ENCODE peak calls at places on chromosomes 5 and 9, in six cellular contexts. U, C, W, G, D and Y are unnamed samples.

GRCh38 chr5:150553402-150553801 is 45.5 kb downstream of the NDST1 start:
- DNase-seq in U (no peak), C (no peak), W (no peak), G (no peak), D (no peak), Y (no peak)

GRCh38 chr5:131373265-131373664 is 109.4 kb downstream of the CDC42SE2 start:
- DNase-seq in U (no peak), C (no peak), W (no peak), G (no peak), D (no peak), Y (no peak)

GRCh38 chr5:151550146-151550545 is 41.0 kb downstream of the FAT2 start:
- DNase-seq in U (no peak), C (no peak), W (no peak), G (no peak), D (no peak), Y (peak)

GRCh38 chr9:116027511-116027910 is 126.1 kb upstream of the PAPPA start:
- DNase-seq in U (no peak), C (no peak), W (no peak), G (no peak), D (no peak), Y (no peak)

GRCh38 chr5:124612023-124612422 is 134.4 kb downstream of the ZNF608 start:
- DNase-seq in U (no peak), C (no peak), W (no peak), G (no peak), D (no peak), Y (no peak)

GRCh38 chr5:107930092-107930491 is 259.4 kb upstream of the EFNA5 start:
- DNase-seq in U (no peak), C (no peak), W (no peak), G (no peak), D (no peak), Y (no peak)

GRCh38 chr5:111680737-111681413 is 76.1 kb downstream of the NREP start:
- DNase-seq in U (no peak), C (no peak), W (no peak), G (peak), D (no peak), Y (peak)

GRCh38 chr9:79559501-79560181 is 12.1 kb upstream of the TLE4 start:
- DNase-seq in U (no peak), C (no peak), W (no peak), G (no peak), D (no peak), Y (no peak)

GRCh38 chr9:4182831-4183230 is 117.0 kb downstream of the GLIS3 start:
- DNase-seq in U (no peak), C (no peak), W (no peak), G (no peak), D (no peak), Y (no peak)

GRCh38 chr5:180816608-180817534 is 14.3 kb upstream of the MGAT1 start:
- DNase-seq in U (peak), C (no peak), W (peak), G (no peak), D (no peak), Y (no peak)

GRCh38 chr5:177312649-177313181 is 1.0 kb upstream of the MXD3 start:
- DNase-seq in U (peak), C (peak), W (peak), G (peak), D (no peak), Y (peak)

GRCh38 chr5:1471240-1471853 is 26.1 kb upstream of the SLC6A3 start:
- DNase-seq in U (no peak), C (no peak), W (no peak), G (no peak), D (no peak), Y (no peak)

GRCh38 chr9:113319054-113319453 is 15.9 kb upstream of the RNF183 start:
- DNase-seq in U (no peak), C (no peak), W (no peak), G (no peak), D (no peak), Y (no peak)

GRCh38 chr5:54900906-54901725 is 84.3 kb downstream of the ESM1 start:
- DNase-seq in U (peak), C (no peak), W (no peak), G (peak), D (no peak), Y (peak)

GRCh38 chr5:140672455-140673186 is 755 bp downstream of the DND1 start:
- DNase-seq in U (peak), C (no peak), W (no peak), G (peak), D (no peak), Y (no peak)

GRCh38 chr5:33227746-33228145 is 213.0 kb upstream of the TARS1 start:
- DNase-seq in U (no peak), C (no peak), W (no peak), G (no peak), D (no peak), Y (no peak)

GRCh38 chr5:78693339-78693738 is 44.8 kb upstream of the LHFPL2 start:
- DNase-seq in U (no peak), C (no peak), W (no peak), G (no peak), D (no peak), Y (no peak)
- H3K27ac ChIP-seq in U (no peak), C (no peak), W (no peak), G (no peak), D (no peak), Y (no peak)

GRCh38 chr9:117703538-117703937 is 665 bp upstream of the TLR4 start:
- DNase-seq in U (no peak), C (no peak), W (no peak), G (no peak), D (no peak), Y (no peak)
- H3K27ac ChIP-seq in U (peak), C (peak), W (peak), G (peak), D (no peak), Y (peak)

DNA sequence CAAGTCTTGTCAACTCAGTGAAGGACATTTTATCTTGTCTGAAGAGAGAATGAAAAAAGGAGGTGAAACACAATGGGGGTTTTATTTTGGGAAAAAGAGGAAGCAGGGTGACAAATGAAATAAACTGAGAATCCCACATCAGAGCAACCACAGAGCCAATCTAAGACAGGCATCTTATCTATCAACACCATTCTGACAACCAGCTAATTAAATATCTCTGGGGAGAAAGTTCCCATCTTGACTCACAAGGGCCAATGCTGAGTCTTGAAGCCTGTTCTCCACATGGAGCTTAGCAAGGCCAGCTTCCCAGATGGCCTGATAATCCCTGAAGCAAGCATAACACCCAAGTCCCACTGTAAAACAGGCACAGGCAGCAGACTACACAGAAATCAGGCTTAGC is 30.4 kb downstream of the DPYSL3 start:
- DNase-seq in U (no peak), C (no peak), W (no peak), G (no peak), D (no peak), Y (no peak)
- H3K27ac ChIP-seq in U (no peak), C (no peak), W (no peak), G (no peak), D (no peak), Y (no peak)

GRCh38 chr5:81365541-81365940 is 28.4 kb downstream of the ACOT12 start:
- DNase-seq in U (no peak), C (no peak), W (no peak), G (no peak), D (no peak), Y (no peak)

GRCh38 chr5:81359108-81359507 is 34.8 kb downstream of the ACOT12 start:
- DNase-seq in U (no peak), C (no peak), W (no peak), G (no peak), D (no peak), Y (no peak)

GRCh38 chr5:81363093-81363886 is 30.6 kb downstream of the ACOT12 start:
- DNase-seq in U (no peak), C (no peak), W (no peak), G (no peak), D (no peak), Y (no peak)

GRCh38 chr5:81360640-81361039 is 33.3 kb downstream of the ACOT12 start:
- DNase-seq in U (no peak), C (no peak), W (no peak), G (no peak), D (no peak), Y (no peak)

GRCh38 chr5:81361600-81361999 is 32.3 kb downstream of the ACOT12 start:
- DNase-seq in U (no peak), C (no peak), W (no peak), G (no peak), D (no peak), Y (no peak)
- H3K27ac ChIP-seq in U (peak), C (no peak), W (no peak), G (no peak), D (no peak), Y (no peak)

GRCh38 chr9:89659473-89660256 is 54.9 kb downstream of the GADD45G start:
- DNase-seq in U (no peak), C (no peak), W (no peak), G (no peak), D (no peak), Y (no peak)
- H3K27ac ChIP-seq in U (no peak), C (no peak), W (no peak), G (no peak), D (no peak), Y (no peak)

DNA sequence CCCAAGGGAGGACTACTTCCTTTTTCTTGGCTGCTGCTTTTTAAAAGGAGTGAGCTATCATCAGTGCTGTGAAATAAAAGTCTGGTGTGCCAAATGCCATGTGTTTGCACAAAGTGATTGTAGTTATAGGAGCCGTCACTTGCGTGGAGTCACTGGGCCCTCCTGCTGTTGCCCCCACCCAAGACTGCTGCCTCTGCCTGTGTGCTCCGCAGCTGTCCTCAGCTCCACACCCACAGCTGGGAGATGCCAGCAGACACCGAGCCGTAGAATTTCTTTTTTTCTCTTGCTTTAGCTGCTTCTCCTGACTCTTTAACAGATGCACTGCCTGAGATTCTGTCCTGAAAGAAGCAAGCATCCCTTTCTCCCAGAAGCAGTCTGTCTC is 9.8 kb upstream of the GLE1 start:
- DNase-seq in U (no peak), C (no peak), W (no peak), G (no peak), D (no peak), Y (no peak)
- H3K27ac ChIP-seq in U (no peak), C (no peak), W (no peak), G (no peak), D (no peak), Y (no peak)

GRCh38 chr5:98109561-98110006 is 663.9 kb upstream of the RGMB start:
- DNase-seq in U (no peak), C (no peak), W (no peak), G (no peak), D (no peak), Y (no peak)
- H3K27ac ChIP-seq in U (no peak), C (no peak), W (no peak), G (no peak), D (no peak), Y (no peak)

DNA sequence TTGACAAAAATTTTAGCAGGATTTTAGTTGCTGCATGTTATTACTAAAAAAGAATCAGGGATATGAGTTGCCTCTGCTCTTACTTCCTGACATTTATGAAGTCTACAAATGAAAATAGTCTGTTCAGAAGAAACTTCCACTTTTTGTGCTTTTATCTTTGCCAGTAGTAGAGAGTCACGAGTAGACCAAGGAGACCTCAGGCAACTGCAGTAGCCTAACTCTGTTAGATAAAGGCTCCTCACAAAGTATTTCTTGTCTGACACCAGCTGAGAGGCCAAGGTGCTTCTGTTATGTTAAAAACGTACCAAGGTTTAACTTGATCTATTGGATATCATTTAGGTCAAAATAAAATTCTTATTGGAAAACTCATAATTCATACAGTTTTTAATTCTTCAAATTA is 333.9 kb downstream of the NR2F1-AS1 start:
- DNase-seq in U (no peak), C (no peak), W (no peak), G (no peak), D (no peak), Y (no peak)
- H3K27ac ChIP-seq in U (no peak), C (no peak), W (no peak), G (peak), D (no peak), Y (no peak)

GRCh38 chr5:132657676-132658382 is at the start of gene IL13:
- DNase-seq in U (no peak), C (no peak), W (no peak), G (no peak), D (no peak), Y (no peak)

GRCh38 chr5:132658383-132659302 is 670 bp downstream of the IL13 start:
- DNase-seq in U (no peak), C (no peak), W (no peak), G (no peak), D (no peak), Y (no peak)

GRCh38 chr5:132659598-132660493 is 1.9 kb downstream of the IL13 start:
- DNase-seq in U (no peak), C (no peak), W (no peak), G (no peak), D (no peak), Y (no peak)

GRCh38 chr5:132655821-132656773 is 1.9 kb upstream of the IL13 start:
- DNase-seq in U (no peak), C (no peak), W (no peak), G (peak), D (peak), Y (no peak)

GRCh38 chr5:132656774-132657355 is 1.1 kb upstream of the IL13 start:
- DNase-seq in U (no peak), C (no peak), W (no peak), G (no peak), D (no peak), Y (no peak)
- H3K27ac ChIP-seq in U (no peak), C (no peak), W (no peak), G (no peak), D (no peak), Y (no peak)